ENCODE peak calls at places on chromosomes 6 and 20, in four cellular contexts. V, M, H and Q are unnamed samples.

GRCh38 chr6:148565321-148565926 is 181.4 kb upstream of the UST start:
- DNase-seq in V (no peak), M (no peak), H (no peak), Q (no peak)

GRCh38 chr6:43733471-43734293 is 36.3 kb upstream of the VEGFA start:
- DNase-seq in V (no peak), M (no peak), H (no peak), Q (peak)

GRCh38 chr6:75932067-75932466 is 140.4 kb downstream of the IMPG1 start:
- DNase-seq in V (peak), M (peak), H (no peak), Q (no peak)

GRCh38 chr6:11632231-11632630 is 94.7 kb downstream of the TMEM170B start:
- DNase-seq in V (peak), M (no peak), H (no peak), Q (peak)

GRCh38 chr6:53165333-53165732 is 16.7 kb upstream of the GCM1 start:
- DNase-seq in V (no peak), M (no peak), H (no peak), Q (no peak)

GRCh38 chr6:6858533-6858982 is 249.2 kb upstream of the RREB1 start:
- DNase-seq in V (no peak), M (no peak), H (no peak), Q (no peak)

GRCh38 chr6:56279346-56280080 is 32.1 kb upstream of the COL21A1 start:
- DNase-seq in V (peak), M (peak), H (no peak), Q (no peak)

GRCh38 chr6:99822741-99823512 is 171.1 kb downstream of the MCHR2 start:
- DNase-seq in V (peak), M (peak), H (no peak), Q (no peak)

GRCh38 chr6:139834232-139834631 is 459.8 kb upstream of the CITED2 start:
- DNase-seq in V (no peak), M (no peak), H (no peak), Q (no peak)

GRCh38 chr20:20214757-20215275 is 153.1 kb upstream of the INSM1 start:
- DNase-seq in V (no peak), M (no peak), H (no peak), Q (no peak)

GRCh38 chr20:59223750-59224149 is 60.1 kb downstream of the ZNF831 start:
- DNase-seq in V (no peak), M (no peak), H (no peak), Q (no peak)

GRCh38 chr20:59221049-59221748 is 57.6 kb downstream of the ZNF831 start:
- DNase-seq in V (peak), M (no peak), H (no peak), Q (no peak)

GRCh38 chr20:59221881-59222238 is 58.2 kb downstream of the ZNF831 start:
- DNase-seq in V (no peak), M (no peak), H (no peak), Q (no peak)

GRCh38 chr20:59222982-59223610 is 59.5 kb downstream of the ZNF831 start:
- DNase-seq in V (peak), M (no peak), H (no peak), Q (no peak)

DNA sequence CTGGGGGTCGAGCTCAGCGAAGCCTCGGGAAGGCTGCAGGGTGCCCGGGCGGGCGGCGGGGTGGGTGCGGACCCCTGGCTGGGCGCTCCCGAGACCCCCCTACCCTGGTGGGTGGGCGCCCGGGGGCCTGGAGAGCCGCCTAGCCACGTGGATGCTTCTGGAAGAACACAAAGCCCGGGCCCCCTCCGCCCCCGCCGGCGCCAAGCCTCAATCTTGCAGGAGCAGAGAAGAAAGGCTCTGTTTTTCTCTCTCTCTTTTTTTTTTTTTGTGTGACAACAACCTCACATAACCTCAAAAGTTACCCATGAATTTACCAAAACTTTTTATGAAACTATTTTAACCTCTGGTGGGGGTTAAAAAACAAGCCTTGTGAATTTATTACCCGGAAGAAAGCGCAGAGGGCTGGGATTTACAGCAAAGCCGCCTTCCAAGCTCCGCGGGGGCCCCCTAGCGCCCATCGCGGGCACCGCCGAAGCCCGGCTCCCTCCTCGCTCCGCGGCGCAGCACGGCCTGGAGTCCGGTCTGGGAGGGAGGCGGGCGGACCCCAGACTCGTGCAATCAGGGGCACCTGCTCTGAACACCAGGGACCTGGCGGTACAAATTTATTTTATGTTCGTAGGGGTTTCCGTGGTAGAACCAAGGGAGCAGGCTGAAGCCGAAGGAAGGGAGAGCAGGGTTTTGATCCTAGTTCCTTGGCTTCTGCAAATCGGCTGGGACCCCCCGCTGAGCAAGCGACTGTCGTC is 58.8 kb downstream of the ZNF831 start:
- DNase-seq in V (peak), M (peak), H (peak), Q (no peak)
- H3K4me3 ChIP-seq in V (peak), M (peak), H (peak), Q (peak)

DNA sequence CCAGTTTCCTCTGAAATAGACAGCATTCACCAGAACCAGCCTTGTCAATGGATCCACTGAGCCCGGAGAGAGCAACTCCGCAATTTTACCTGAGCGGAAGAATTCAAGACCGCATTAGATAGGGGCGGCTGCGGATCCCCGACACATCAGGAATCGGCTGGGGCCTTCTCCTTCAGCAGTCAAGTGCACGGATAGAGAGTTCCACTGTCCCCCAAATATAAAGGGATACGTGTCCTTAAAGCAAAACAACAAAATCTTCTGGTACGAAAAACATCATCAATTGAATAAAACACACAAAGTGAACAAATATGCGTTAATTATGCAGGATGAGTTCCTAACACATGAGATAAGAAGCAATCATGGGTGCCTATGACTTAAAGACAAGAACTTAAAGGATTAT is 18.3 kb downstream of the SERPINB6 start:
- DNase-seq in V (no peak), M (no peak), H (no peak), Q (no peak)
- H3K27ac ChIP-seq in V (peak), M (no peak), H (peak), Q (no peak)

GRCh38 chr6:40328988-40329545 is 258.1 kb downstream of the LRFN2 start:
- DNase-seq in V (no peak), M (no peak), H (no peak), Q (no peak)
- H3K4me3 ChIP-seq in V (no peak), M (no peak), H (no peak), Q (no peak)

DNA sequence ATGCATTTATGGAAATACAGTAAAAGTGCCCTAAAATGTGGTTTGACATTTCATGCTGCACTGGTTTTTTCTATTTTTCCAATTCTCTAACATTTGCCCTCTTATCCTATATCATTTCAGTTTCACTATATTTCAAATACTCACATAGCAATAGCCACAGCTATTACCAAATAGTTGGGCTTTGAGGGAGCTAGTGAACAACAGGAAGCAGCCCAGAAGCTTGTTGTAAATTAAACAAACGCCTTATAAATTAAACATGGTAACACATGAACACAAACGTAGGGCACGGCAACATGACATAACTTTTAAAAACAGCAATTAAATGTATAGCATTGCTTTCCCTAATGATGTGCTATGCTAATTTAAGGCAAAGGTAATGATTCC is 469.0 kb downstream of the CDC5L start:
- DNase-seq in V (no peak), M (no peak), H (no peak), Q (no peak)
- H3K27ac ChIP-seq in V (no peak), M (no peak), H (peak), Q (no peak)

DNA sequence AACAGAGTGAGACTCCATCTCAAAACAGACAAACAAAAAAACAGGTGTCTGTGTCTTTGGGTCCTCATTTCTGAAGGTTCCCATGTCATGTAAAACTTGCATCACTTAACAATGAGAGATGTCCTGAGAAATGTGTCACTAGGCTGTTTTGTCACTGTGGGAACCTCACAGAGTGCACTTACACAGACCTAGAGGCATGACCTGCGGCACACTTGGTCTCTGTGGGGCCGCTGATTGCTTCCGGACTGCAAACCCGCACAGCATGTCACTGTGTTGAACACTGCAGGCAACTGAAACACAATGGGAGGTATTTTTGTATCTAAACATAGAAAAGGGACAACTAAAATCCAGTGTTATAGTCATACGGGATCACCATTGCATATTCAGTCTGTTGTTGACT is 42.3 kb upstream of the TMEM181 start:
- DNase-seq in V (no peak), M (peak), H (no peak), Q (no peak)
- H3K4me3 ChIP-seq in V (peak), M (no peak), H (peak), Q (no peak)

DNA sequence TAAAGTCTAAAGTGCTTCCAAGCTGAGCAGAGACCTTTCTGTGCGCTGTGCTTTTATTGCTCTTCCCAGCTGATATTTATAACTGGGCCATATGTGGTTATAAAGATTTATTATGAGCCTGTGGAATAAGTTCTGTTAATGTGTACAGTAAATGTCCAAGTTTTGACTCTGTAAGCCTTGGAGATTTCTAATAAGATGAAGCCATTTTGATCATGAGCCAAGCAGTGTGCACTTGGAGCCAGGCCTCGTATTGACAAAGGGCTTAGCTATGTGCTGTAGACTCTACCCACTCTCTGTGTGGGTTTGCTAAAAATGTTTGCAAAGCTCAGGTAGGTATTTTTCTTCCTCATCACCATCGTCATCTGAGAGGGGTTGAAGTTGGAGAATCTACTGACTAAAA is 361.1 kb downstream of the FOXA2 start:
- DNase-seq in V (no peak), M (no peak), H (no peak), Q (no peak)
- H3K27ac ChIP-seq in V (no peak), M (no peak), H (no peak), Q (no peak)

GRCh38 chr20:63497138-63497945 is 1.5 kb downstream of the EEF1A2 start:
- DNase-seq in V (no peak), M (no peak), H (peak), Q (no peak)

GRCh38 chr20:63497946-63498935 is 642 bp downstream of the EEF1A2 start:
- DNase-seq in V (peak), M (peak), H (peak), Q (no peak)

GRCh38 chr20:63499333-63499969 is 568 bp upstream of the EEF1A2 start:
- DNase-seq in V (no peak), M (no peak), H (peak), Q (no peak)

GRCh38 chr20:63500151-63500901 is 1.4 kb upstream of the EEF1A2 start:
- DNase-seq in V (no peak), M (no peak), H (no peak), Q (no peak)

GRCh38 chr20:63498950-63499332 is at the start of gene EEF1A2:
- DNase-seq in V (no peak), M (no peak), H (peak), Q (no peak)
- H3K4me3 ChIP-seq in V (peak), M (peak), H (peak), Q (no peak)